ENCODE peak calls at places on chromosomes 13 and 19, in five cellular contexts. A is pancreas, J is cardiac fibroblast, C is heart right ventricle, V is skeletal muscle cell. L is an unnamed sample.

GRCh38 chr13:96519380-96519779 is 429.5 kb downstream of the HS6ST3 start:
- DNase-seq in C (no peak), A (no peak), J (no peak), V (no peak), L (no peak)

GRCh38 chr13:60755380-60756163 is 358.6 kb downstream of the TDRD3 start:
- DNase-seq in V (no peak), A (no peak), J (no peak), C (no peak), L (no peak)

GRCh38 chr13:52371736-52372247 is 34.2 kb downstream of the THSD1 start:
- DNase-seq in A (no peak), J (peak; percentile 59), C (no peak), V (peak; percentile 80), L (peak; percentile 41)

GRCh38 chr19:53903055-53903680 is 5.9 kb upstream of the CACNG7 start:
- DNase-seq in C (no peak), A (no peak), J (peak; percentile 48), V (no peak), L (no peak)

GRCh38 chr13:36700170-36700569 is 26.4 kb downstream of the SERTM1 start:
- DNase-seq in J (no peak), C (no peak), A (no peak), V (no peak), L (no peak)

GRCh38 chr19:2532252-2533071 is 56.5 kb downstream of the GADD45B start:
- DNase-seq in J (peak; percentile 96), V (peak; percentile 92), A (no peak), C (no peak), L (no peak)

GRCh38 chr19:3039641-3040077 is 10.6 kb upstream of the TLE2 start:
- DNase-seq in A (peak; percentile 75), C (no peak), J (no peak), V (no peak), L (no peak)

GRCh38 chr13:22789027-22789593 is 391.7 kb upstream of the SGCG start:
- DNase-seq in J (no peak), C (no peak), A (no peak), V (no peak), L (no peak)

GRCh38 chr19:18349524-18350128 is 9.2 kb downstream of the PGPEP1 start:
- DNase-seq in A (peak; percentile 79), J (peak; percentile 75), C (peak; percentile 48), V (no peak), L (no peak)

GRCh38 chr13:104534847-104535246 is 1468.6 kb upstream of the SLC10A2 start:
- DNase-seq in A (no peak), V (no peak), J (no peak), C (no peak), L (no peak)

GRCh38 chr13:35979378-35979911 is 151.7 kb downstream of the DCLK1 start:
- DNase-seq in J (peak; percentile 97), V (peak; percentile 96), A (no peak), C (peak; percentile 38), L (no peak)

GRCh38 chr13:110448230-110448629 is 113.3 kb downstream of the RAB20 start:
- DNase-seq in C (no peak), A (no peak), V (peak; percentile 59), J (peak; percentile 49), L (peak; percentile 77)

GRCh38 chr13:114143806-114144605 is 11.6 kb upstream of the RASA3 start:
- DNase-seq in J (no peak), C (no peak), V (no peak), A (peak; percentile 81), L (peak; percentile 25)

GRCh38 chr19:18507021-18507726 is 14.7 kb downstream of the ELL start:
- DNase-seq in V (no peak), A (no peak), C (peak; percentile 58), J (no peak), L (no peak)

GRCh38 chr19:41222240-41222639 is 3.2 kb downstream of the AXL start:
- DNase-seq in C (no peak), J (no peak), V (no peak), A (no peak), L (no peak)

DNA sequence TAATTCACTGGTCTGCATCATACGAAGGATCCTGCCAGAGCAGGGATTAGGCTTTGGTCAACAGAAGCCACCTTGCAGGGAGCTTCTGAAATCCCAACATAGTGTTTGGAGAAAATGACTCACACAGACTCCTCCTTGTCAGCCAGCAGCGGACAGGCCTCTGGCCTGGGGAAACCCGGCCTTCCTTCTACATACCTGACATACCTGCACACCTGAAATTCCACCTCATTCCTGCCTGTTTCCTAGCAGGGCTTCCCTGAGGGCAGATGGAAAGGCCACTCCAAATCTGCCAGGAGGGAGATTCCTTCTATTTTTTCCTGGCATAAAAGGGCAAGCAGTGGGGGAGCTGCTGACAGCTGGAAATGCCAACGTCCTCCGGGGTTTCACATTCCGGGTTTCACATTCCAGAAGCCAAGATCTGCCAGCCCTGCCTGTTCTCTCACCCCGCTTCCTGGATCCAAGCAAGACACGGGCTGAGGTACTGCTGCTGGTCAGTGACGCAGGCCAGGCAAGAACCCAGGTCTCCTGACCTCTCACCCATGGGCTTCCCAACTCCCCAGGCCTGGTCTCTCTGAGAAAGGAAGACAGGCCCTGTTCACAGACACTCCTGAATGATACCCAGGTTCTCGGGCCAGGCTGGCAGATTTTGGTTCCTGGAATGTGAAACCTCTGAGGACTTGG is 18.2 kb upstream of the IGFL1 start:
- DNase-seq in V (no peak), C (no peak), A (no peak), J (peak; percentile 73), L (no peak)
- H3K4me3 ChIP-seq in V (no peak overlapping the region), C (no peak overlapping the region), A (no peak overlapping the region), J (no peak overlapping the region), L (no peak overlapping the region)

GRCh38 chr13:90757127-90757680 is 590.3 kb upstream of the MIR17HG start:
- DNase-seq in J (peak; percentile 4), V (no peak), C (no peak), A (no peak), L (no peak)
- H3K4me3 ChIP-seq in J (no peak overlapping the region), V (no peak overlapping the region), C (no peak overlapping the region), A (no peak overlapping the region), L (no peak overlapping the region)

DNA sequence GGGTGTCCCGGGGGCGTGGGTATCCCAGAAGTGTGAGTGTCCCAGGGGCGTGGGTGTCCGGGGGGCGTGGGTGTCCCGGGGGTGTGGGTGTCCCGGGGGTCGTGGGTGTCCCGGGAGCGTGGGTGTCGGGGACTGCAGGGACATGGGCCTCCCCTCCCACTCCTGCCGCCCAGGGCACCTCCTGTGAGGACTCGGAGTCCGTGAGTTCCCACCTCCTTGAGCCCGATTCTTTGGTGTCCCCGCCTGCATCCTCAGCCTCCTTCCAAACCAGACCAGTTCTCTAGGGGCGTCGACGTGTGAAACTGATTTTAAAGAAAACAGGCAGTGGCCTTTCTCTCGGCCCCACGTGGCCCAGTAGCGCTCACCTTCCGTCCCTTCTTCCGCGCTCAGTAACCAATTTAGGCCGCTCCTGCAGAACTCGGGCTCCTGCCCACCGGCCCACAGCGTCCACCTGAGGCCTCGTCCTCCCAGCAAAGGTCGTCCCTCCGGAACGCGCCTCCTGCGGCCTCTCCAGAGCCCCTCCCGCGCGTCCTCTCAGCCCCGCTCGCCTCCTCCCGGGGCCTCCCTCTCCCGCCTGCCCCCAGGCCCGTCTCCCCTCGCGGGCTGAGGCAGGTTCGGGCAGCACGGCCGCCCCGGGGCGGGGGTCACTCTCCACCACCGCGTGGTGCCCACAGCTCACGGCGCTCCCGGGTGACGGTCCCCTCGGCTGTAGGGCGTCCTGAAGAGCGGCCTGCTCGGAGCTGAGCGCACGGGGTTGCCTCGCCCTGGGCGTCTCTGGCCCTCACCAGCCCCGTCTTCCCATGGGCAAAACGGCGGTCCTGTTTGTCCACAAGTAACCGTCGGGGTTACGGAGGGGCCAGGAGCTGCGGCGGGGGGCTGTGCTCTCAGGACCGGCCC is 3.8 kb downstream of the F7 start:
- DNase-seq in J (no peak), A (peak; percentile 68), V (no peak), C (no peak), L (no peak)
- H3K4me3 ChIP-seq in J (no peak overlapping the region), A (no peak overlapping the region), V (no peak overlapping the region), C (no peak overlapping the region), L (no peak overlapping the region)

GRCh38 chr19:435707-436412 is 25.0 kb downstream of the SHC2 start:
- DNase-seq in J (no peak), C (no peak), A (peak; percentile 62), V (no peak), L (no peak)
- H3K4me3 ChIP-seq in J (no peak overlapping the region), C (no peak overlapping the region), A (no peak overlapping the region), V (no peak overlapping the region), L (no peak overlapping the region)

GRCh38 chr13:106714271-106714670 is 146.3 kb upstream of the ARGLU1 start:
- DNase-seq in C (no peak), V (no peak), A (no peak), J (no peak), L (no peak)

GRCh38 chr13:106709509-106709908 is 141.6 kb upstream of the ARGLU1 start:
- DNase-seq in C (no peak), V (peak; percentile 12), A (no peak), J (peak; percentile 20), L (no peak)

GRCh38 chr13:106710267-106710666 is 142.3 kb upstream of the ARGLU1 start:
- DNase-seq in V (peak; percentile 7), C (no peak), J (peak; percentile 6), A (no peak), L (no peak)
- H3K4me3 ChIP-seq in V (no peak overlapping the region), C (peak overlapping the region; percentile 21), J (no peak overlapping the region), A (no peak overlapping the region), L (no peak overlapping the region)

DNA sequence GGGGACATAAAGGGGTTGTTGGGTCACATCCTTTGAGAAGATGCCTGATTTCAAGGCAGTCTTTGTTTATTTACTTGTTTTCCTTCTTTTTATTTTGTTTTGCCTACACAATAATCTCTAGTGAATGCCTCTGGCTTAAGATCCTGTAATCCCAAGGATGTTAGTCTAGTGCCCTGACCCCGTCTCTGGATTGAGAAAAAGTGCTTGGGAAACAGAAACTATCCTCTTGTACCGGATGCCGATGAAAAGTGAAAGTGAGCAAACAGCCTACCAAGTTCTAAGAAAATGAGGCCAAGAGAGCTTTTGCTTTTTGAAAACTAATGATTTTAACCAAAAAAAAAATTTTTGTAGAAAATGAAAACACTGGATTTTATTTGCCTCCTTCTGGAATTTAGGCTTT is 42.1 kb upstream of the C1QTNF9 start:
- DNase-seq in A (no peak), J (peak; percentile 12), V (no peak), C (no peak), L (no peak)
- H3K4me3 ChIP-seq in A (no peak overlapping the region), J (peak overlapping the region; percentile 11), V (no peak overlapping the region), C (no peak overlapping the region), L (no peak overlapping the region)

GRCh38 chr13:24159921-24160324 is 597 bp upstream of the SPATA13 start:
- DNase-seq in V (no peak), J (no peak), C (no peak), A (no peak), L (peak; percentile 68)
- H3K4me3 ChIP-seq in V (peak overlapping the region; percentile 72), J (peak overlapping the region; percentile 76), C (peak overlapping the region; percentile 81), A (peak overlapping the region; percentile 100), L (peak overlapping the region; percentile 19)

DNA sequence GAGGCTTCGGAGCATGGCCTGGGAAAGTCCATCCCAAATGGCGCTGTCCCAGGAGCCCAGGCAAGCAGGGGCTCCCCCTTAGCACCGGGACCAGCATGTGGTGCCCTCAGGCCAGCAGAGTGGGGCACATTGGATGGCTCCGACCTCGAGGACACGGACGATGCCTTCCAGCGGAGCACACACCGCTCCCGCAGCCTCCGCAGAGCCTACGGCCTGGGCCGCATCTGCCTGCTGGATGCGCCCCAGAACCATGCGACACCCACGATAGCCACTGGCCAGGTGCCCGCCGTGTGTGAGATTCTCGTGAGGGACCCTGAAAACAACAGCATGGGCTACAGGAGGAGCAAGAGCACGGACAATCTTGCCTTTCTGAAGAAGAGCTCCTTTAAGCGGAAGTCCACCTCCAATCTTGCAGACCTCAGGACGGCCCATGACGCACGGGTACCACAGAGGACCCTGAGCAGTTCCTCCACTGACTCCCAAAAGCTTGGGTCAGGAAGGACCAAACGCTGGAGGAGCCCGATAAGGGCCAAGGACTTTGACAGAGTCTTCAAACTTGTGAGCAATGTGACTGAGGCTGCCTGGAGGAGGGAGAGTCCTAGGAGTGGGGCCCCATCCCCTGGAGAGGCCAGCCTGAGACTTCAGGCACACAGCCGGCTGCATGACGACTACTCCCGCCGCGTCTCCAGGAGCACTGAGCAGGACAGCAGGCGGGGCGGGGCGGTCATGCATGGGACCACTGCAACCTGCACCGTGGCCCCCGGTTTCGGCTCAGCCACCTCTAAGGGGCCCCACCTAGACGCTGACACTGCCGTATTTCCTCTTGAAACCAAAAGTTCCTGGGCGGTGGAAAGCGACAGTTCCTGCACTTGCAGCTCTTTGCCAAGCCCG is 63.1 kb downstream of the SPATA13 start:
- DNase-seq in A (peak; percentile 76), J (no peak), V (no peak), C (no peak), L (no peak)
- H3K4me3 ChIP-seq in A (no peak overlapping the region), J (no peak overlapping the region), V (no peak overlapping the region), C (no peak overlapping the region), L (no peak overlapping the region)